ENCODE peak calls at places on chromosomes 7 and 10, in four cellular contexts. E is heart left ventricle, W is anterior cingulate cortex, X is NCI-H1092 treated with DMSO at 0.1 percent for 48 hours. Y is an unnamed sample.

GRCh38 chr10:125105856-125106255 is 54.5 kb downstream of the CTBP2 start:
- DNase-seq in W (no peak), X (no peak), E (no peak), Y (no peak)

GRCh38 chr10:122234416-122234815 is 36.7 kb upstream of the BTBD16 start:
- DNase-seq in W (no peak), X (no peak), E (no peak), Y (no peak)

GRCh38 chr7:116426428-116427156 is 72.9 kb upstream of the CAV2 start:
- DNase-seq in W (no peak), E (no peak), X (no peak), Y (no peak)

GRCh38 chr7:2979276-2979675 is 64.4 kb downstream of the CARD11 start:
- DNase-seq in E (no peak), W (no peak), X (no peak), Y (no peak)

GRCh38 chr10:114326794-114327193 is 77.5 kb downstream of the AFAP1L2 start:
- DNase-seq in X (no peak), W (no peak), E (no peak), Y (no peak)

GRCh38 chr10:123143825-123144168 is 4.1 kb upstream of the HMX2 start:
- DNase-seq in X (no peak), W (no peak), E (no peak), Y (no peak)

GRCh38 chr7:124879771-124880170 is 49.9 kb downstream of the POT1 start:
- DNase-seq in E (no peak), W (no peak), X (no peak), Y (no peak)

GRCh38 chr7:706721-707120 is 19.8 kb upstream of the DNAAF5 start:
- DNase-seq in E (no peak), W (no peak), X (no peak), Y (no peak)

GRCh38 chr10:77513783-77514331 is 123.8 kb downstream of the KCNMA1 start:
- DNase-seq in E (peak; percentile 47), W (peak; percentile 75), X (no peak), Y (no peak)

Y was measured in right cardiac atrium.